ENCODE peak calls at places on chromosomes 6 and 20, in ten cellular contexts. One of them, this sample, is unnamed.

GRCh38 chr20:16821211-16822089 is 73.3 kb downstream of the OTOR start:
- DNase-seq in bronchial epithelial cell: peak; percentile 47
- DNase-seq in nephron progenitor cell: peak; percentile 37
- DNase-seq in activated CD4-positive, CD25-positive, alpha-beta regulatory T cell: no peak
- DNase-seq in stimulated activated CD8-positive, alpha-beta memory T cell treated with anti-CD3 and anti-CD28 coated beads, Interleukin-2, amount 100 ng/mL, for 1 hour: no peak
- DNase-seq in endothelial cell: peak; percentile 41
- DNase-seq in stimulated activated CD4-positive, alpha-beta T cell treated with anti-CD3 and anti-CD28 coated beads, Interleukin-12 subunit alpha, Interleukin-12 subunit beta, amount 100 ng/mL, for 4 hours: peak; percentile 2
- DNase-seq in kidney glomerular epithelial cell: peak; percentile 54
- DNase-seq in NCI-H1417: no peak
- DNase-seq in BJ: no peak
- DNase-seq in this sample: peak; percentile 96

GRCh38 chr6:24273471-24273870 is 84.4 kb downstream of the DCDC2 start:
- DNase-seq in bronchial epithelial cell: peak; percentile 65
- DNase-seq in nephron progenitor cell: peak; percentile 27
- DNase-seq in activated CD4-positive, CD25-positive, alpha-beta regulatory T cell: no peak
- DNase-seq in stimulated activated CD8-positive, alpha-beta memory T cell treated with anti-CD3 and anti-CD28 coated beads, Interleukin-2, amount 100 ng/mL, for 1 hour: no peak
- DNase-seq in endothelial cell: no peak
- DNase-seq in stimulated activated CD4-positive, alpha-beta T cell treated with anti-CD3 and anti-CD28 coated beads, Interleukin-12 subunit alpha, Interleukin-12 subunit beta, amount 100 ng/mL, for 4 hours: no peak
- DNase-seq in kidney glomerular epithelial cell: peak; percentile 51
- DNase-seq in NCI-H1417: peak; percentile 25
- DNase-seq in BJ: peak; percentile 4
- DNase-seq in this sample: peak; percentile 10

GRCh38 chr20:63740070-63740500 is 509 bp downstream of the SLC2A4RG start:
- DNase-seq in bronchial epithelial cell: no peak
- DNase-seq in nephron progenitor cell: peak; percentile 64
- DNase-seq in activated CD4-positive, CD25-positive, alpha-beta regulatory T cell: peak; percentile 48
- DNase-seq in stimulated activated CD8-positive, alpha-beta memory T cell treated with anti-CD3 and anti-CD28 coated beads, Interleukin-2, amount 100 ng/mL, for 1 hour: no peak
- DNase-seq in endothelial cell: peak; percentile 52
- DNase-seq in stimulated activated CD4-positive, alpha-beta T cell treated with anti-CD3 and anti-CD28 coated beads, Interleukin-12 subunit alpha, Interleukin-12 subunit beta, amount 100 ng/mL, for 4 hours: no peak
- DNase-seq in kidney glomerular epithelial cell: peak; percentile 1
- DNase-seq in NCI-H1417: peak; percentile 75
- DNase-seq in BJ: no peak
- DNase-seq in this sample: no peak

GRCh38 chr6:10149603-10150002 is 265.3 kb downstream of the TFAP2A start:
- DNase-seq in bronchial epithelial cell: no peak
- DNase-seq in nephron progenitor cell: no peak
- DNase-seq in activated CD4-positive, CD25-positive, alpha-beta regulatory T cell: no peak
- DNase-seq in stimulated activated CD8-positive, alpha-beta memory T cell treated with anti-CD3 and anti-CD28 coated beads, Interleukin-2, amount 100 ng/mL, for 1 hour: no peak
- DNase-seq in endothelial cell: no peak
- DNase-seq in stimulated activated CD4-positive, alpha-beta T cell treated with anti-CD3 and anti-CD28 coated beads, Interleukin-12 subunit alpha, Interleukin-12 subunit beta, amount 100 ng/mL, for 4 hours: no peak
- DNase-seq in kidney glomerular epithelial cell: no peak
- DNase-seq in NCI-H1417: no peak
- DNase-seq in BJ: no peak
- DNase-seq in this sample: no peak

GRCh38 chr6:53578371-53578770 is 33.5 kb upstream of the GCLC start:
- DNase-seq in bronchial epithelial cell: no peak
- DNase-seq in nephron progenitor cell: no peak
- DNase-seq in activated CD4-positive, CD25-positive, alpha-beta regulatory T cell: no peak
- DNase-seq in stimulated activated CD8-positive, alpha-beta memory T cell treated with anti-CD3 and anti-CD28 coated beads, Interleukin-2, amount 100 ng/mL, for 1 hour: no peak
- DNase-seq in endothelial cell: no peak
- DNase-seq in stimulated activated CD4-positive, alpha-beta T cell treated with anti-CD3 and anti-CD28 coated beads, Interleukin-12 subunit alpha, Interleukin-12 subunit beta, amount 100 ng/mL, for 4 hours: no peak
- DNase-seq in kidney glomerular epithelial cell: no peak
- DNase-seq in NCI-H1417: no peak
- DNase-seq in BJ: no peak
- DNase-seq in this sample: no peak

GRCh38 chr6:154227862-154228520 is 128.6 kb downstream of the IPCEF1 start:
- DNase-seq in bronchial epithelial cell: no peak
- DNase-seq in nephron progenitor cell: no peak
- DNase-seq in activated CD4-positive, CD25-positive, alpha-beta regulatory T cell: no peak
- DNase-seq in stimulated activated CD8-positive, alpha-beta memory T cell treated with anti-CD3 and anti-CD28 coated beads, Interleukin-2, amount 100 ng/mL, for 1 hour: no peak
- DNase-seq in endothelial cell: no peak
- DNase-seq in stimulated activated CD4-positive, alpha-beta T cell treated with anti-CD3 and anti-CD28 coated beads, Interleukin-12 subunit alpha, Interleukin-12 subunit beta, amount 100 ng/mL, for 4 hours: no peak
- DNase-seq in kidney glomerular epithelial cell: no peak
- DNase-seq in NCI-H1417: no peak
- DNase-seq in BJ: no peak
- DNase-seq in this sample: no peak

GRCh38 chr20:13749811-13750210 is 34.9 kb downstream of the ESF1 start:
- DNase-seq in bronchial epithelial cell: no peak
- DNase-seq in nephron progenitor cell: no peak
- DNase-seq in activated CD4-positive, CD25-positive, alpha-beta regulatory T cell: no peak
- DNase-seq in stimulated activated CD8-positive, alpha-beta memory T cell treated with anti-CD3 and anti-CD28 coated beads, Interleukin-2, amount 100 ng/mL, for 1 hour: no peak
- DNase-seq in endothelial cell: no peak
- DNase-seq in stimulated activated CD4-positive, alpha-beta T cell treated with anti-CD3 and anti-CD28 coated beads, Interleukin-12 subunit alpha, Interleukin-12 subunit beta, amount 100 ng/mL, for 4 hours: no peak
- DNase-seq in kidney glomerular epithelial cell: no peak
- DNase-seq in NCI-H1417: no peak
- DNase-seq in BJ: no peak
- DNase-seq in this sample: no peak

GRCh38 chr6:28322661-28323060 is 13.3 kb downstream of the ZSCAN31 start:
- DNase-seq in bronchial epithelial cell: peak; percentile 8
- DNase-seq in nephron progenitor cell: no peak
- DNase-seq in activated CD4-positive, CD25-positive, alpha-beta regulatory T cell: no peak
- DNase-seq in stimulated activated CD8-positive, alpha-beta memory T cell treated with anti-CD3 and anti-CD28 coated beads, Interleukin-2, amount 100 ng/mL, for 1 hour: no peak
- DNase-seq in endothelial cell: no peak
- DNase-seq in stimulated activated CD4-positive, alpha-beta T cell treated with anti-CD3 and anti-CD28 coated beads, Interleukin-12 subunit alpha, Interleukin-12 subunit beta, amount 100 ng/mL, for 4 hours: no peak
- DNase-seq in kidney glomerular epithelial cell: no peak
- DNase-seq in NCI-H1417: no peak
- DNase-seq in BJ: no peak
- DNase-seq in this sample: no peak

GRCh38 chr20:9966966-9967365 is 67.8 kb upstream of the ANKEF1 start:
- DNase-seq in bronchial epithelial cell: peak; percentile 13
- DNase-seq in nephron progenitor cell: no peak
- DNase-seq in activated CD4-positive, CD25-positive, alpha-beta regulatory T cell: no peak
- DNase-seq in stimulated activated CD8-positive, alpha-beta memory T cell treated with anti-CD3 and anti-CD28 coated beads, Interleukin-2, amount 100 ng/mL, for 1 hour: no peak
- DNase-seq in endothelial cell: no peak
- DNase-seq in stimulated activated CD4-positive, alpha-beta T cell treated with anti-CD3 and anti-CD28 coated beads, Interleukin-12 subunit alpha, Interleukin-12 subunit beta, amount 100 ng/mL, for 4 hours: no peak
- DNase-seq in kidney glomerular epithelial cell: no peak
- DNase-seq in NCI-H1417: no peak
- DNase-seq in BJ: no peak
- DNase-seq in this sample: peak; percentile 15

This sample was measured in Caki2.